ENCODE peak calls at places on chromosomes 12 and 14, in five cellular contexts. P, I, V, K and W are unnamed samples.

GRCh38 chr14:78131201-78131600 is 39.0 kb upstream of the NRXN3 start:
- DNase-seq in K (no peak), V (no peak), P (no peak), I (no peak), W (no peak)

GRCh38 chr14:76909266-76909665 is 83.1 kb downstream of the LRRC74A start:
- DNase-seq in I (no peak), P (no peak), K (no peak), V (no peak), W (no peak)

GRCh38 chr12:57092529-57092862 is 3.6 kb downstream of the NAB2 start:
- DNase-seq in I (no peak), K (no peak), V (no peak), P (no peak), W (no peak)

GRCh38 chr12:81450920-81451739 is 308.0 kb downstream of the PPFIA2 start:
- DNase-seq in P (no peak), V (peak), K (peak), I (peak), W (no peak)

GRCh38 chr12:107277850-107278249 is 184.5 kb upstream of the CRY1 start:
- DNase-seq in K (no peak), P (no peak), I (peak), V (no peak), W (no peak)

GRCh38 chr14:60310086-60310684 is 61.2 kb downstream of the PPM1A start:
- DNase-seq in K (no peak), P (no peak), I (no peak), V (no peak), W (no peak)

GRCh38 chr12:15534870-15535269 is 212.6 kb downstream of the PTPRO start:
- DNase-seq in V (no peak), K (no peak), P (no peak), I (no peak), W (no peak)

GRCh38 chr12:75642226-75642625 is 130.8 kb upstream of the KRR1 start:
- DNase-seq in K (no peak), V (no peak), I (no peak), P (no peak), W (no peak)

GRCh38 chr12:93325855-93326254 is 51.9 kb upstream of the NUDT4 start:
- DNase-seq in V (no peak), P (no peak), I (no peak), K (no peak), W (no peak)

GRCh38 chr12:132873724-132874123 is 13.7 kb downstream of the CHFR start:
- DNase-seq in P (no peak), I (no peak), V (no peak), K (no peak), W (no peak)

GRCh38 chr12:56596815-56597214 is 33.3 kb downstream of the BAZ2A start:
- DNase-seq in I (no peak), K (no peak), P (no peak), V (no peak), W (no peak)

GRCh38 chr14:61977217-61977616 is 215.0 kb downstream of the SNAPC1 start:
- DNase-seq in K (no peak), V (no peak), I (no peak), P (no peak), W (no peak)

GRCh38 chr14:52446355-52446754 is 106.0 kb downstream of the TXNDC16 start:
- DNase-seq in K (no peak), V (no peak), I (no peak), P (no peak), W (no peak)

GRCh38 chr12:105698047-105698446 is 367.6 kb downstream of the C12orf75 start:
- DNase-seq in I (no peak), K (no peak), P (no peak), V (no peak), W (no peak)

GRCh38 chr12:53065470-53065869 is 13.7 kb downstream of the SPRYD3 start:
- DNase-seq in K (no peak), V (no peak), P (peak), I (no peak), W (no peak)

GRCh38 chr14:99401196-99401595 is 79.5 kb downstream of the SETD3 start:
- DNase-seq in V (no peak), I (no peak), P (no peak), K (no peak), W (no peak)

GRCh38 chr14:101369916-101370592 is 191.2 kb upstream of the DIO3 start:
- DNase-seq in P (peak), I (no peak), K (no peak), V (no peak), W (no peak)

GRCh38 chr14:99779751-99780150 is 13.5 kb upstream of the EML1 start:
- DNase-seq in V (no peak), I (peak), K (no peak), P (no peak), W (no peak)

GRCh38 chr14:61188936-61189808 is 92.0 kb downstream of the TMEM30B start:
- DNase-seq in V (peak), P (peak), I (peak), K (peak), W (no peak)

GRCh38 chr14:80543211-80543610 is 331.9 kb upstream of the DIO2 start:
- DNase-seq in P (no peak), V (no peak), I (no peak), K (no peak), W (no peak)

GRCh38 chr12:41365653-41366131 is 177.6 kb downstream of the PDZRN4 start:
- DNase-seq in P (no peak), I (no peak), V (no peak), K (peak), W (no peak)

GRCh38 chr12:121592323-121592722 is 11.5 kb upstream of the KDM2B start:
- DNase-seq in P (no peak), K (no peak), I (no peak), V (no peak), W (no peak)

GRCh38 chr12:113197518-113198077 is 12.1 kb downstream of the RITA1 start:
- DNase-seq in K (no peak), I (no peak), P (no peak), V (no peak), W (no peak)

GRCh38 chr12:4307593-4308333 is 13.2 kb upstream of the TIGAR start:
- DNase-seq in V (peak), I (peak), P (peak), K (peak), W (no peak)
- H3K4me3 ChIP-seq in V (no peak), I (peak), P (no peak), K (peak), W (peak)

DNA sequence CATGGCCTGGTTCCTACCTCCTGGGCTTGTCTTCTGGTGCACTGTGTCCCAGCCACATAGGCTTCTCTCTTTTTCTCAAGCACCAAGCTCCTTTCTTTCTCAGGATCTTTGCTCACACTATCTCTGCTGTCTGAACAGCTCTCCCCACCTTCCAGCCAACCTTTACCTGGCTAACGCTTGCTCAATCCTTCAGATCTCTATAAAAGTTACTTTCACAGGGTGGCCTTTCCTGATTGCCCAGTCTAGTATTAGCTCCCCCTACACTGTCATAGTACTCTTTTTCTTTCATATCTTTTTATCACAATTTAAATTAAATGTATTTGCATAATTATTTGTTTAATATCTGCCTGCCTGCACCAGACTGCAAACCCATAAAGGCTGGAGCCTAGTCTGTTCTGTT is 3.8 kb downstream of the PARP11 start:
- DNase-seq in P (no peak), I (no peak), K (no peak), V (no peak), W (no peak)
- H3K4me3 ChIP-seq in P (no peak), I (no peak), K (no peak), V (no peak), W (no peak)

DNA sequence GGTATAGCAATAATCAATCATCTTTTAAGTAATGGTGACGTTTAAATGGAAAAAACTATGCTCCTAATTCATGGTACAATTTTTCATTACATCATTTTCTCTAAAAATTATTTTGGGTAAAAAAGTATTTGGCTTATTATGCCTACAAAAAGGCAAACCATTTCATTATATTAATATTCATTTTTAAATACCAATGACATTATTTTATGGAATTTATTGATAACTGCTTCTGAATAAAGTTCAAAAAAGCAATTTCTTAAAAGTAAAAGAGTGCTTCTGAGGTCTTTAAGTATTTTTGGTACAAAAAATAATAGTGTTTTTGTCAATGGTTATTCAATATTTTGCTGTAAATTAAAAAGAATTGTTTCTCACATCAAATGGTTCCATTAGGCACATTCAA is 12.2 kb downstream of the SLC38A2 start:
- DNase-seq in P (no peak), I (no peak), V (no peak), K (no peak), W (no peak)
- H3K4me3 ChIP-seq in P (no peak), I (no peak), V (no peak), K (no peak), W (peak)

GRCh38 chr12:27246774-27247173 is 2.7 kb downstream of the STK38L start:
- DNase-seq in V (no peak), I (no peak), K (no peak), P (no peak), W (no peak)
- H3K4me3 ChIP-seq in V (no peak), I (peak), K (peak), P (peak), W (peak)

DNA sequence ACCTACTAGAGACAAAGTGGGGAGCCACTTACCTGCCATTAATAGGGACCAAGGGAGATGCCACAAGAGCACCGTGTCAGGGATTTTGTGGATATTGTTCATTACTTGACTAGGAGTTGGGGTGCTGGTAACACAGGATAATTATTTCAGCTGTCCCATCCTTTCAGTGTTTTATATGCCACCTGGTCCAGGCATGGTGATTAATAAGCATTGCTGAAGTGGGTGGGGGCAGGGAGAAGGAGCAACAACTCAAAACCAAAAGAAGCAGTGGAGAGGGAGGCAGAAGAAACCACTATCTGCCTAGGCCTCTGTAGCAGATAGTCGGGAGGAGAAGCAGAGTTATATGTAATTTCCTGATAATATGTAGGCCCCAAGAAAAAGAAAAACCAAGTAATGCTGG is 184.6 kb downstream of the NPAS3 start:
- DNase-seq in P (no peak), I (no peak), V (no peak), K (no peak), W (no peak)
- H3K4me3 ChIP-seq in P (no peak), I (no peak), V (no peak), K (no peak), W (no peak)

GRCh38 chr12:58671196-58671595 is 249.1 kb downstream of the LRIG3 start:
- DNase-seq in P (no peak), K (peak), I (no peak), V (no peak), W (no peak)
- H3K4me3 ChIP-seq in P (no peak), K (no peak), I (no peak), V (no peak), W (no peak)

DNA sequence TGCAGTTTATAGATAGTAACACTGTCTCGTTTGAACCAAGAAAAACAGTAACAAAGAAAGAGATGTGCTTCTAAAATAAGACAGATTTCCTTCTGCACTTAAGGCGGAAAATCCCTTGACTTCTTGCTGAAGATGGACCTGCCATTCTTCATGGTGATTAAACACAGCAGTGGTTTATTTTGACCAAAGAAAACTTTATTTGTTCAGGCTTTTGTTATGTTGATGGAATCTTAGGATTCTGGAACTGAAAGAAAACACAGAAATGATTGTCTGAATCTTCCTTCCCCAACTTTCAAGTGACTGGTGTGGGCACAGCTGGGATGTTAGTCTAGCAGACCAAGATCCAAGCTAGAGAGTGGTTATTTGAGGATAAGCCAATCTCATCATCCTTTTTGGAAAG is 72.2 kb downstream of the DACT1 start:
- DNase-seq in V (no peak), P (no peak), I (no peak), K (no peak), W (no peak)
- H3K4me3 ChIP-seq in V (no peak), P (no peak), I (no peak), K (no peak), W (no peak)